ENCODE peak calls at places on chromosomes 12 and 14, in seven cellular contexts. Y, O, G, B, Z, F and U are unnamed samples.

GRCh38 chr14:64855732-64856527 is 23.8 kb downstream of the SPTB start:
- DNase-seq in Y (no peak), O (no peak), G (no peak), B (no peak), Z (no peak), F (no peak), U (peak; percentile 66)

GRCh38 chr14:29587761-29588160 is 339.9 kb downstream of the PRKD1 start:
- DNase-seq in Y (no peak), O (no peak), G (no peak), B (no peak), Z (no peak), F (no peak), U (no peak)

GRCh38 chr12:116319851-116320621 is 42.5 kb upstream of the MED13L start:
- DNase-seq in Y (no peak), O (peak; percentile 7), G (no peak), B (no peak), Z (no peak), F (peak; percentile 53), U (no peak)

GRCh38 chr12:54258286-54258685 is 21.6 kb downstream of the CBX5 start:
- DNase-seq in Y (peak; percentile 42), O (no peak), G (no peak), B (no peak), Z (no peak), F (no peak), U (no peak)

GRCh38 chr12:49885118-49885517 is 18.6 kb downstream of the FAIM2 start:
- DNase-seq in Y (peak; percentile 55), O (no peak), G (no peak), B (no peak), Z (no peak), F (no peak), U (peak; percentile 80)

GRCh38 chr12:28535216-28535615 is 345.0 kb downstream of the CCDC91 start:
- DNase-seq in Y (no peak), O (no peak), G (no peak), B (no peak), Z (no peak), F (no peak), U (no peak)

GRCh38 chr12:59927041-59927440 is 331.2 kb downstream of the SLC16A7 start:
- DNase-seq in Y (no peak), O (no peak), G (no peak), B (no peak), Z (no peak), F (no peak), U (no peak)

GRCh38 chr12:18421840-18422239 is 160.5 kb downstream of the PIK3C2G start:
- DNase-seq in Y (no peak), O (no peak), G (no peak), B (no peak), Z (no peak), F (no peak), U (no peak)